ENCODE peak calls at places on chromosomes 12 and 14, in five cellular contexts. O is PC-9, P is right lobe of liver, C is epithelial cell of proximal tubule, U is upper lobe of right lung. R is an unnamed sample.

GRCh38 chr12:121577443-121578180 is 3.2 kb downstream of the KDM2B start:
- DNase-seq in P (no peak), O (no peak), U (no peak), C (no peak), R (no peak)

GRCh38 chr14:90760591-90761316 is 55.5 kb downstream of the TTC7B start:
- DNase-seq in U (no peak), C (no peak), P (no peak), O (no peak), R (no peak)

GRCh38 chr12:12723147-12723680 is 6.0 kb downstream of the CDKN1B start:
- DNase-seq in O (peak), U (no peak), C (no peak), P (no peak), R (no peak)

GRCh38 chr12:22627351-22627750 is 2.4 kb downstream of the ETNK1 start:
- DNase-seq in P (no peak), C (no peak), O (no peak), U (no peak), R (no peak)

GRCh38 chr14:40983604-40984003 is 623.1 kb upstream of the LRFN5 start:
- DNase-seq in U (no peak), C (no peak), P (no peak), O (no peak), R (no peak)

GRCh38 chr12:21607701-21608100 is 3.1 kb upstream of the GYS2 start:
- DNase-seq in P (no peak), C (no peak), U (no peak), O (no peak), R (no peak)

GRCh38 chr12:4984971-4985370 is 58.7 kb upstream of the KCNA5 start:
- DNase-seq in U (no peak), C (no peak), P (no peak), O (no peak), R (no peak)

GRCh38 chr14:104333903-104334811 is 195.8 kb downstream of the KIF26A start:
- DNase-seq in U (peak), P (no peak), O (no peak), C (no peak), R (no peak)

GRCh38 chr14:105102361-105102760 is 37.1 kb upstream of the GPR132 start:
- DNase-seq in O (no peak), P (no peak), U (no peak), C (no peak), R (no peak)

GRCh38 chr14:53055003-53055402 is 98.1 kb downstream of the DDHD1 start:
- DNase-seq in P (no peak), U (no peak), O (no peak), C (no peak), R (no peak)

GRCh38 chr12:68356060-68356748 is 24.0 kb upstream of the MDM1 start:
- DNase-seq in C (no peak), U (no peak), P (no peak), O (no peak), R (no peak)

GRCh38 chr14:94768521-94769412 is 1.1 kb downstream of the GSC start:
- DNase-seq in P (no peak), C (no peak), O (no peak), U (no peak), R (no peak)

GRCh38 chr12:50058743-50059312 is 1.4 kb downstream of the ASIC1 start:
- DNase-seq in U (no peak), P (peak), C (no peak), O (no peak), R (no peak)

GRCh38 chr12:25781223-25781622 is 177.3 kb upstream of the RASSF8 start:
- DNase-seq in P (no peak), U (no peak), O (no peak), C (no peak), R (no peak)

GRCh38 chr14:81018714-81019512 is 63.5 kb downstream of the TSHR start:
- DNase-seq in P (no peak), U (no peak), O (no peak), C (no peak), R (no peak)

GRCh38 chr12:119695034-119695433 is 27.1 kb downstream of the PRKAB1 start:
- DNase-seq in U (no peak), C (no peak), O (no peak), P (no peak), R (no peak)

GRCh38 chr12:56134897-56135296 is 6.8 kb downstream of the ESYT1 start:
- DNase-seq in C (no peak), P (no peak), U (no peak), O (peak), R (no peak)
- TF ChIP-seq CTCF in C (no peak), P (no peak), U (no peak), O (no peak), R (no peak)

GRCh38 chr12:130009961-130010360 is 106.1 kb upstream of the TMEM132D start:
- DNase-seq in P (no peak), C (no peak), U (no peak), O (no peak), R (no peak)
- TF ChIP-seq CTCF in P (no peak), C (no peak), U (no peak), O (no peak), R (no peak)

GRCh38 chr14:92481386-92481785 is 32.2 kb upstream of the RIN3 start:
- DNase-seq in O (no peak), C (no peak), U (no peak), P (no peak), R (no peak)
- TF ChIP-seq CTCF in O (no peak), C (peak), U (peak), P (peak), R (no peak)

DNA sequence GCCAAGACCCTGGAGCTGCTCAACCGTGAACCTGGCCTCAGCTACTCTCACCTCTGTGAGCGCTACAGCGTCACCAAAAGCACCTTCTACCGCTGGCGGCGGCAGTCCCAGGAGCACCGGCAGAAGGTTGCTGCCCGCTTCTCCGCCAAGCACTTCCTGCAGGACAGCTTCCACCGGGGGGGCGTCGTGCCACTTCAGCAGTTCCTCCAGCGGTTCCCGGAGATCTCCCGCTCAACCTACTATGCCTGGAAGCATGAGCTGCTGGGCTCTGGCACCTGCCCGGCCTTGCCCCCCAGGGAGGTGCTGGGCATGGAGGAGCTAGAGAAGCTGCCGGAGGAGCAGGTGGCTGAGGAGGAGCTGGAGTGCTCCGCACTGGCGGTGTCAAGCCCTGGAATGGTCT is 9.3 kb downstream of the VRTN start:
- DNase-seq in O (no peak), C (no peak), P (no peak), U (peak), R (no peak)
- TF ChIP-seq CTCF in O (no peak), C (no peak), P (no peak), U (no peak), R (no peak)

DNA sequence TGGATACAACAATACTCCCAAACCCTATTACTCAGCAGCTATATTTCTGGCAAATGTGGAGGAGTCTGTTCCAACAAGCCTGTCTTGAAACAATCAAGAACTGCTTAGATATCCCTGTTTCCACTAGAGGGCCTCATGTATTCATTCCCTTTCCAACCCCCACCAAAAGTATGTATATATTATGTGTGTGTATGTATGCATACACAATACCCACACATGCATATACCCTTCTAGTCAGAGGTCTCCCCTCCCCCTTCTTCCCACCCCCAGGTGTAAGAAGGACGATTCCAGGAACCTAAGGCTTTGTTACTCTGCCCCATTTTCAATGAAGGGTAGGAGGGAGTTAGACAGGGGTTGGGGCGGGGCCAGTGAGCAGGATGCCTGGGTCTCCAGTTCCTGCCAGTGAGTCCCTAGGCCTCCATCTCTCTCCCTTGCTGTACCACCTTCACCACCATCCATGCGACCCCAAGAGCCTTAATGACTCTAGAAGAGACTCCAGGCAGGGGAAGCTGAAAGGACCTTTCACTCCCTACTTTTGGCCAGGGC is at the start of gene DGKA:
- DNase-seq in C (no peak), P (no peak), U (no peak), O (peak), R (no peak)
- TF ChIP-seq CTCF in C (peak), P (peak), U (peak), O (peak), R (peak)

GRCh38 chr14:75294649-75295033 is 16.0 kb downstream of the FOS start:
- DNase-seq in C (no peak), P (no peak), U (no peak), O (no peak), R (no peak)
- TF ChIP-seq CTCF in C (no peak), P (peak), U (peak), O (peak), R (no peak)

GRCh38 chr12:57590536-57590891 is 478 bp upstream of the PIP4K2C start:
- DNase-seq in U (no peak), O (no peak), C (no peak), P (no peak), R (no peak)
- TF ChIP-seq CTCF in U (no peak), O (no peak), C (no peak), P (no peak), R (no peak)

GRCh38 chr14:32820686-32821085 is 118.0 kb upstream of the NPAS3 start:
- DNase-seq in P (no peak), C (no peak), O (no peak), U (no peak), R (no peak)

GRCh38 chr14:32825058-32825457 is 113.6 kb upstream of the NPAS3 start:
- DNase-seq in P (no peak), C (no peak), O (no peak), U (no peak), R (no peak)

GRCh38 chr14:32821989-32822653 is 116.6 kb upstream of the NPAS3 start:
- DNase-seq in C (no peak), P (no peak), O (no peak), U (no peak), R (no peak)

GRCh38 chr14:32824195-32824594 is 114.5 kb upstream of the NPAS3 start:
- DNase-seq in U (no peak), P (no peak), C (no peak), O (no peak), R (no peak)

DNA sequence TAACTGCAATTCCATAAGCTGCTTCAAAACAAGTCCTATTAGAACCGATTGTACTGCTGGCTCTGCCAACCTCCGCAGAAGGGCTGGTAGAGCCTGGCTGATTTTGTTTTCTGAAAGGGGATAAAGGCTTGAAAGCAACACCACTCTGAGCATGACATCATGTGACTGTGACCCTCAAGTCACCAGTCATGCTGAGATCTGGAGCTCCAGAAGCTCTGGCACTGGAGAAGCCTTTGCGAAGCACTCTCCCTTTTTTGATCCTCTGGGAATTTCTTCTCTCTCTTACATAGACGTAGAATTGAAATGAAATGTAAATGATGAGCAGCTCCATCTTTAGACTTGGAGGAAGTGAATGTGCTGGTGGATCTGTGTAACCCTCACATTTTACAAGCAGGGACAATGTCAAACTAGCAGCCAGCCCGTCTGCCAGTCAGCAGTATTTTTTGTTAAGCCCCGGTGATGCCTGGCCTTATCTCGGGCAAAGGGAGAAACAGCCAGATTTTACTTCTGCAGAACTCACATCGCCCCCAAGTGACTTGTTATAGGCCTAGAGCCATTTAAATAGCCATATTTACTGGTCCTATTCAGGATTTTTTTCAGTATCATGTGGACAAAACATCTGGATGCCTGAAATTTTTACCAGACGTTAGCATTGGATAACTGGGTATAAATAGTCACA is 112.1 kb upstream of the NPAS3 start:
- DNase-seq in O (no peak), U (no peak), C (no peak), P (no peak), R (no peak)
- TF ChIP-seq CTCF in O (no peak), U (no peak), C (peak), P (no peak), R (no peak)

DNA sequence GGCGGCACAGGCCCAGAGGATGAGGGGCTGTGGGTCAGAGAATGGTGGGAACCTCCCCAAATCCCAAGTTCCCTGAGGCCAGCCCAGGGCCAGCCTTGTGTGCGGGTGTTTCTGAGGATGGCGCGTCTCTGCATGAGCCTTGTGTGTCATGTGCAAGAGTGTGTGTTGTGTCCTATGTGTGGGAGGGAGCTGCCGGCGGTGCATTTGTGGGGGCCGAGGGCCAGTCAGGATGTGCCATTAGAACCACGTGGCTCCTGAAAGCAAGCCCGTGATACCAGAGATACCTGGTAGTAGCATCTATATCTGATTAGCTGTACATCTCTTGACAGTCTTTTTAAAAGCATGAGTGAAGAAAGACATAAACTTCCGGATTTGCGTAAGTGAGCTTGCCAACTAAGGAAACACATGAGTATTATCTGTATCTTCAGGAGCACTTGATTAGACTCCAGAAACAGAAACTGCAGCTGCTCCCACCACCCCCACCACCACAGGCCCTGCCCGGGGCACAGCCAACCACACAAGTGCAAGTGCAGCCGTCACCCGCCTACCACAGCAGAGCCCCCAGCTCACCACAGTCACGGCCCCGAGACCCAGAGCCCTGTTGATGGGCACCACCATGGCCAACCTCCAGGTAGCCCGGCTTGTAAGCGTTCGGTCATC is 19.2 kb downstream of the DDX51 start:
- DNase-seq in O (no peak), U (peak), P (no peak), C (no peak), R (no peak)
- TF ChIP-seq CTCF in O (no peak), U (no peak), P (no peak), C (no peak), R (no peak)

R was measured in CD14-positive monocyte.